ENCODE peak calls at places on chromosomes 4 and X, in nine cellular contexts. One of them, this sample, is unnamed.

GRCh38 chr4:150286656-150287055 is 208.4 kb downstream of the DCLK2 start:
- DNase-seq in GM13976: no peak
- DNase-seq in neural progenitor cell: no peak
- DNase-seq in uterus: no peak
- DNase-seq in astrocyte of the spinal cord: no peak
- DNase-seq in HL-60: no peak
- DNase-seq in left ventricle myocardium inferior: no peak
- DNase-seq in mucosa of descending colon: no peak
- DNase-seq in neural crest cell: no peak
- DNase-seq in this sample: no peak

GRCh38 chr4:175971393-175972179 is 94.1 kb upstream of the WDR17 start:
- DNase-seq in mucosa of descending colon: no peak
- DNase-seq in HL-60: no peak
- DNase-seq in uterus: no peak
- DNase-seq in neural progenitor cell: peak
- DNase-seq in neural crest cell: no peak
- DNase-seq in astrocyte of the spinal cord: peak
- DNase-seq in left ventricle myocardium inferior: no peak
- DNase-seq in GM13976: no peak
- DNase-seq in this sample: no peak

GRCh38 chr4:128782076-128782715 is 27.3 kb upstream of the JADE1 start:
- DNase-seq in left ventricle myocardium inferior: peak
- DNase-seq in uterus: peak
- DNase-seq in neural progenitor cell: peak
- DNase-seq in neural crest cell: no peak
- DNase-seq in astrocyte of the spinal cord: no peak
- DNase-seq in GM13976: peak
- DNase-seq in mucosa of descending colon: no peak
- DNase-seq in HL-60: no peak
- DNase-seq in this sample: peak

GRCh38 chr4:76690091-76690905 is 207.6 kb downstream of the SOWAHB start:
- DNase-seq in astrocyte of the spinal cord: peak
- DNase-seq in neural progenitor cell: no peak
- DNase-seq in mucosa of descending colon: no peak
- DNase-seq in GM13976: no peak
- DNase-seq in HL-60: no peak
- DNase-seq in neural crest cell: no peak
- DNase-seq in left ventricle myocardium inferior: no peak
- DNase-seq in uterus: no peak
- DNase-seq in this sample: no peak

GRCh38 chr4:82247171-82247570 is 126.6 kb downstream of the HNRNPD start:
- DNase-seq in neural progenitor cell: no peak
- DNase-seq in mucosa of descending colon: no peak
- DNase-seq in left ventricle myocardium inferior: no peak
- DNase-seq in GM13976: no peak
- DNase-seq in astrocyte of the spinal cord: no peak
- DNase-seq in HL-60: no peak
- DNase-seq in uterus: no peak
- DNase-seq in neural crest cell: no peak
- DNase-seq in this sample: no peak

GRCh38 chrX:71912156-71912555 is 1.5 kb downstream of the NHSL2 start:
- DNase-seq in HL-60: no peak
- DNase-seq in uterus: no peak
- DNase-seq in neural crest cell: no peak
- DNase-seq in astrocyte of the spinal cord: no peak
- DNase-seq in mucosa of descending colon: no peak
- DNase-seq in left ventricle myocardium inferior: no peak
- DNase-seq in GM13976: no peak
- DNase-seq in neural progenitor cell: peak
- DNase-seq in this sample: no peak

GRCh38 chrX:149948001-149948400 is 9.7 kb upstream of the EOLA2 start:
- DNase-seq in astrocyte of the spinal cord: no peak
- DNase-seq in GM13976: no peak
- DNase-seq in uterus: no peak
- DNase-seq in neural crest cell: no peak
- DNase-seq in left ventricle myocardium inferior: no peak
- DNase-seq in HL-60: no peak
- DNase-seq in mucosa of descending colon: no peak
- DNase-seq in neural progenitor cell: no peak
- DNase-seq in this sample: no peak

GRCh38 chr4:12933760-12934221 is 550.3 kb downstream of the RAB28 start:
- DNase-seq in uterus: no peak
- DNase-seq in astrocyte of the spinal cord: no peak
- DNase-seq in GM13976: no peak
- DNase-seq in HL-60: no peak
- DNase-seq in neural progenitor cell: no peak
- DNase-seq in left ventricle myocardium inferior: no peak
- DNase-seq in mucosa of descending colon: no peak
- DNase-seq in neural crest cell: peak
- DNase-seq in this sample: no peak

GRCh38 chrX:19990519-19991349 is at the start of gene BCLAF3:
- DNase-seq in neural crest cell: peak
- DNase-seq in GM13976: peak
- DNase-seq in uterus: peak
- DNase-seq in left ventricle myocardium inferior: peak
- DNase-seq in HL-60: peak
- DNase-seq in astrocyte of the spinal cord: peak
- DNase-seq in neural progenitor cell: peak
- DNase-seq in mucosa of descending colon: peak
- DNase-seq in this sample: peak

GRCh38 chrX:124194209-124194608 is 138.3 kb upstream of the TEX13D start:
- DNase-seq in mucosa of descending colon: no peak
- DNase-seq in astrocyte of the spinal cord: peak
- DNase-seq in uterus: no peak
- DNase-seq in left ventricle myocardium inferior: peak
- DNase-seq in neural progenitor cell: no peak
- DNase-seq in HL-60: no peak
- DNase-seq in GM13976: no peak
- DNase-seq in neural crest cell: no peak
- DNase-seq in this sample: no peak

GRCh38 chr4:184475096-184475461 is 729 bp upstream of the IRF2 start:
- DNase-seq in HL-60: peak
- DNase-seq in neural crest cell: no peak
- DNase-seq in left ventricle myocardium inferior: peak
- DNase-seq in astrocyte of the spinal cord: no peak
- DNase-seq in neural progenitor cell: no peak
- DNase-seq in uterus: peak
- DNase-seq in GM13976: peak
- DNase-seq in mucosa of descending colon: peak
- DNase-seq in this sample: peak

GRCh38 chr4:163063891-163064290 is 102.8 kb downstream of the NAF1 start:
- DNase-seq in mucosa of descending colon: no peak
- DNase-seq in GM13976: no peak
- DNase-seq in astrocyte of the spinal cord: no peak
- DNase-seq in uterus: no peak
- DNase-seq in HL-60: no peak
- DNase-seq in neural crest cell: no peak
- DNase-seq in left ventricle myocardium inferior: no peak
- DNase-seq in neural progenitor cell: no peak
- DNase-seq in this sample: no peak

GRCh38 chr4:14857986-14858385 is 144.3 kb upstream of the CPEB2 start:
- DNase-seq in astrocyte of the spinal cord: no peak
- DNase-seq in neural crest cell: no peak
- DNase-seq in neural progenitor cell: no peak
- DNase-seq in left ventricle myocardium inferior: no peak
- DNase-seq in mucosa of descending colon: no peak
- DNase-seq in HL-60: no peak
- DNase-seq in uterus: no peak
- DNase-seq in GM13976: no peak
- DNase-seq in this sample: no peak

GRCh38 chr4:138438608-138439007 is 196.5 kb upstream of the SLC7A11 start:
- DNase-seq in neural crest cell: no peak
- DNase-seq in GM13976: no peak
- DNase-seq in uterus: no peak
- DNase-seq in astrocyte of the spinal cord: peak
- DNase-seq in neural progenitor cell: no peak
- DNase-seq in left ventricle myocardium inferior: no peak
- DNase-seq in HL-60: no peak
- DNase-seq in mucosa of descending colon: no peak
- DNase-seq in this sample: no peak

GRCh38 chrX:40096395-40097091 is 1.2 kb downstream of the BCOR start:
- DNase-seq in mucosa of descending colon: peak
- DNase-seq in neural progenitor cell: peak
- DNase-seq in left ventricle myocardium inferior: peak
- DNase-seq in astrocyte of the spinal cord: peak
- DNase-seq in GM13976: peak
- DNase-seq in uterus: peak
- DNase-seq in neural crest cell: no peak
- DNase-seq in HL-60: no peak
- DNase-seq in this sample: peak

GRCh38 chr4:95505149-95505548 is 43.6 kb downstream of the UNC5C start:
- DNase-seq in GM13976: no peak
- DNase-seq in neural progenitor cell: peak
- DNase-seq in left ventricle myocardium inferior: no peak
- DNase-seq in neural crest cell: no peak
- DNase-seq in astrocyte of the spinal cord: peak
- DNase-seq in mucosa of descending colon: no peak
- DNase-seq in HL-60: no peak
- DNase-seq in uterus: no peak
- DNase-seq in this sample: no peak

GRCh38 chr4:112817933-112818921 is 181.3 kb downstream of the LARP7 start:
- DNase-seq in astrocyte of the spinal cord: peak
- DNase-seq in neural progenitor cell: peak
- DNase-seq in mucosa of descending colon: peak
- DNase-seq in left ventricle myocardium inferior: peak
- DNase-seq in HL-60: peak
- DNase-seq in uterus: peak
- DNase-seq in neural crest cell: peak
- DNase-seq in GM13976: peak
- DNase-seq in this sample: peak
- TF ChIP-seq CTCF in astrocyte of the spinal cord: no peak
- TF ChIP-seq CTCF in neural progenitor cell: no peak
- TF ChIP-seq CTCF in mucosa of descending colon: no peak
- TF ChIP-seq CTCF in left ventricle myocardium inferior: no peak
- TF ChIP-seq CTCF in HL-60: no peak
- TF ChIP-seq CTCF in uterus: peak
- TF ChIP-seq CTCF in neural crest cell: no peak
- TF ChIP-seq CTCF in GM13976: no peak
- TF ChIP-seq CTCF in this sample: peak

GRCh38 chr4:6088950-6089349 is 70.7 kb upstream of the C4orf50 start:
- DNase-seq in HL-60: no peak
- DNase-seq in uterus: no peak
- DNase-seq in astrocyte of the spinal cord: no peak
- DNase-seq in neural crest cell: no peak
- DNase-seq in left ventricle myocardium inferior: no peak
- DNase-seq in mucosa of descending colon: no peak
- DNase-seq in neural progenitor cell: no peak
- DNase-seq in GM13976: no peak
- DNase-seq in this sample: no peak
- TF ChIP-seq CTCF in HL-60: no peak
- TF ChIP-seq CTCF in uterus: no peak
- TF ChIP-seq CTCF in astrocyte of the spinal cord: no peak
- TF ChIP-seq CTCF in neural crest cell: no peak
- TF ChIP-seq CTCF in left ventricle myocardium inferior: no peak
- TF ChIP-seq CTCF in mucosa of descending colon: no peak
- TF ChIP-seq CTCF in neural progenitor cell: no peak
- TF ChIP-seq CTCF in GM13976: no peak
- TF ChIP-seq CTCF in this sample: no peak

DNA sequence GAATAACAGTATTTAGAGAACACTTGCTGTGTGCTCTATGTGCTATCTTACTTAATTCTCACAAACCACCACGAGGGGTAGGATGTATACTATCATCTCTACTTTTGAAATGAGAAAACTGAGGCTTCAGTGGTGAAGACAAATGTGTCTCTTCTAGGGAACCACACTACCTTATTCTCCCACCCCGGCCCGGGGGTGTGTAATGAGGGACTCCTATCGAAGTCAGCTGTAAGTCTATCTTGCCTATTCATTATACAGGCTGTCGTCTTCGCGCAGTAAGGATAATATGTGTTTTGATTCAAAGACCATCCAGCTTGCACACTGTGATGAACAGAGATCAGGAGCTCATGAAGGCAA is 1.1 kb downstream of the NOP14 start:
- DNase-seq in astrocyte of the spinal cord: no peak
- DNase-seq in mucosa of descending colon: no peak
- DNase-seq in neural crest cell: no peak
- DNase-seq in left ventricle myocardium inferior: no peak
- DNase-seq in neural progenitor cell: peak
- DNase-seq in GM13976: no peak
- DNase-seq in HL-60: no peak
- DNase-seq in uterus: no peak
- DNase-seq in this sample: peak
- TF ChIP-seq CTCF in astrocyte of the spinal cord: no peak
- TF ChIP-seq CTCF in mucosa of descending colon: no peak
- TF ChIP-seq CTCF in neural crest cell: peak
- TF ChIP-seq CTCF in left ventricle myocardium inferior: no peak
- TF ChIP-seq CTCF in neural progenitor cell: no peak
- TF ChIP-seq CTCF in GM13976: peak
- TF ChIP-seq CTCF in HL-60: no peak
- TF ChIP-seq CTCF in uterus: no peak
- TF ChIP-seq CTCF in this sample: peak

GRCh38 chr4:4986856-4987255 is 32.4 kb downstream of the CYTL1 start:
- DNase-seq in neural crest cell: no peak
- DNase-seq in mucosa of descending colon: no peak
- DNase-seq in neural progenitor cell: no peak
- DNase-seq in GM13976: no peak
- DNase-seq in HL-60: no peak
- DNase-seq in uterus: no peak
- DNase-seq in left ventricle myocardium inferior: no peak
- DNase-seq in astrocyte of the spinal cord: no peak
- DNase-seq in this sample: no peak

GRCh38 chr4:4984186-4984585 is 35.1 kb downstream of the CYTL1 start:
- DNase-seq in HL-60: no peak
- DNase-seq in GM13976: no peak
- DNase-seq in astrocyte of the spinal cord: no peak
- DNase-seq in uterus: no peak
- DNase-seq in neural progenitor cell: no peak
- DNase-seq in neural crest cell: no peak
- DNase-seq in mucosa of descending colon: no peak
- DNase-seq in left ventricle myocardium inferior: no peak
- DNase-seq in this sample: no peak

GRCh38 chr4:4987656-4988055 is 31.6 kb downstream of the CYTL1 start:
- DNase-seq in astrocyte of the spinal cord: no peak
- DNase-seq in HL-60: no peak
- DNase-seq in mucosa of descending colon: no peak
- DNase-seq in neural crest cell: no peak
- DNase-seq in GM13976: no peak
- DNase-seq in left ventricle myocardium inferior: no peak
- DNase-seq in uterus: no peak
- DNase-seq in neural progenitor cell: no peak
- DNase-seq in this sample: no peak

GRCh38 chr4:4985036-4985435 is 34.2 kb downstream of the CYTL1 start:
- DNase-seq in astrocyte of the spinal cord: no peak
- DNase-seq in neural crest cell: no peak
- DNase-seq in mucosa of descending colon: no peak
- DNase-seq in GM13976: no peak
- DNase-seq in HL-60: no peak
- DNase-seq in left ventricle myocardium inferior: no peak
- DNase-seq in neural progenitor cell: no peak
- DNase-seq in uterus: no peak
- DNase-seq in this sample: no peak

DNA sequence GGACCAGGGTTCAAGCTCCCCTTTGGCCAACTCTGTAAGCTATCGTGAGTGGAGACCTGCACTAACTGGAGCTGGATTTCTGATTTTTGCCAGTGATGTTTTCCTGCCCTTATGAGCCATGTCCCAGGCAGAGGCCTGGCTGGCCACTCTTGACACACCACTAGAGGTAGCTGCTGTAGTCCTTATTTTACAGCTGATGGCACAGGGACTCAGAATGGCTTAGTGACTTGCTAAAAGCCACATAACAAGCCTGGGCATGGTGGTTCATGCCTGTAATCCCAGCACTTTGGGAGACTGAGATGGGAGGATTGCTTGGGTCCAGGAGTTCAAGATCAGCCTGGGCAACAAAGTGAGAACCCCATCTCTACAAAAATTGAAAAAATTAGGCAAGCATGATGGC is 33.4 kb downstream of the CYTL1 start:
- DNase-seq in mucosa of descending colon: no peak
- DNase-seq in left ventricle myocardium inferior: no peak
- DNase-seq in astrocyte of the spinal cord: peak
- DNase-seq in HL-60: no peak
- DNase-seq in GM13976: no peak
- DNase-seq in neural progenitor cell: peak
- DNase-seq in neural crest cell: no peak
- DNase-seq in uterus: no peak
- DNase-seq in this sample: no peak
- TF ChIP-seq CTCF in mucosa of descending colon: no peak
- TF ChIP-seq CTCF in left ventricle myocardium inferior: no peak
- TF ChIP-seq CTCF in astrocyte of the spinal cord: peak
- TF ChIP-seq CTCF in HL-60: no peak
- TF ChIP-seq CTCF in GM13976: no peak
- TF ChIP-seq CTCF in neural progenitor cell: peak
- TF ChIP-seq CTCF in neural crest cell: no peak
- TF ChIP-seq CTCF in uterus: no peak
- TF ChIP-seq CTCF in this sample: no peak